ENCODE peak calls at places on chromosomes 16 and 17, in five cellular contexts. One of them, this sample, is unnamed.

GRCh38 chr16:68116256-68116853 is 31.2 kb downstream of the NFATC3 start:
- DNase-seq in stomach: no peak
- DNase-seq in H1: no peak
- DNase-seq in body of pancreas: no peak
- DNase-seq in ovary: no peak
- DNase-seq in this sample: peak

GRCh38 chr16:89538286-89538685 is 22.2 kb upstream of the RPL13 start:
- DNase-seq in stomach: no peak
- DNase-seq in H1: no peak
- DNase-seq in body of pancreas: no peak
- DNase-seq in ovary: no peak
- DNase-seq in this sample: no peak

GRCh38 chr17:68587847-68588246 is 13.3 kb downstream of the FAM20A start:
- DNase-seq in stomach: no peak
- DNase-seq in H1: no peak
- DNase-seq in body of pancreas: no peak
- DNase-seq in ovary: no peak
- DNase-seq in this sample: no peak

GRCh38 chr16:61042736-61043135 is 993.5 kb downstream of the CDH8 start:
- DNase-seq in stomach: no peak
- DNase-seq in H1: no peak
- DNase-seq in body of pancreas: no peak
- DNase-seq in ovary: no peak
- DNase-seq in this sample: no peak

GRCh38 chr16:31701734-31702133 is 171.9 kb upstream of the ZNF267 start:
- DNase-seq in stomach: no peak
- DNase-seq in H1: no peak
- DNase-seq in body of pancreas: no peak
- DNase-seq in ovary: no peak
- DNase-seq in this sample: no peak

GRCh38 chr16:4232541-4233386 is 9.1 kb downstream of the SRL start:
- DNase-seq in stomach: no peak
- DNase-seq in H1: no peak
- DNase-seq in body of pancreas: no peak
- DNase-seq in ovary: no peak
- DNase-seq in this sample: no peak

GRCh38 chr17:78847052-78847451 is 6.4 kb upstream of the USP36 start:
- DNase-seq in stomach: no peak
- DNase-seq in H1: no peak
- DNase-seq in body of pancreas: no peak
- DNase-seq in ovary: no peak
- DNase-seq in this sample: no peak

GRCh38 chr17:40450175-40450574 is 6.9 kb downstream of the IGFBP4 start:
- DNase-seq in stomach: peak
- DNase-seq in H1: peak
- DNase-seq in body of pancreas: peak
- DNase-seq in ovary: peak
- DNase-seq in this sample: peak

GRCh38 chr17:40168262-40168832 is 8.9 kb upstream of the RAPGEFL1 start:
- DNase-seq in stomach: peak
- DNase-seq in H1: peak
- DNase-seq in body of pancreas: peak
- DNase-seq in ovary: peak
- DNase-seq in this sample: peak

GRCh38 chr17:55275894-55276804 is 11.4 kb downstream of the HLF start:
- DNase-seq in stomach: no peak
- DNase-seq in H1: no peak
- DNase-seq in body of pancreas: no peak
- DNase-seq in ovary: no peak
- DNase-seq in this sample: no peak

GRCh38 chr16:3810198-3810664 is 70.3 kb downstream of the CREBBP start:
- DNase-seq in stomach: no peak
- DNase-seq in H1: no peak
- DNase-seq in body of pancreas: no peak
- DNase-seq in ovary: no peak
- DNase-seq in this sample: no peak

GRCh38 chr16:20650400-20651159 is 46.9 kb downstream of the ACSM1 start:
- DNase-seq in stomach: no peak
- DNase-seq in H1: no peak
- DNase-seq in body of pancreas: no peak
- DNase-seq in ovary: no peak
- DNase-seq in this sample: no peak

GRCh38 chr16:82983390-82983789 is 356.6 kb downstream of the CDH13 start:
- DNase-seq in stomach: no peak
- DNase-seq in H1: no peak
- DNase-seq in body of pancreas: no peak
- DNase-seq in ovary: no peak
- DNase-seq in this sample: no peak

GRCh38 chr17:8235676-8236075 is 12.2 kb downstream of the CTC1 start:
- DNase-seq in stomach: no peak
- DNase-seq in H1: no peak
- DNase-seq in body of pancreas: no peak
- DNase-seq in ovary: no peak
- DNase-seq in this sample: no peak

GRCh38 chr16:31427441-31428276 is 501 bp downstream of the COX6A2 start:
- DNase-seq in stomach: peak
- DNase-seq in H1: peak
- DNase-seq in body of pancreas: peak
- DNase-seq in ovary: peak
- DNase-seq in this sample: no peak

GRCh38 chr17:37761065-37761464 is 16.2 kb upstream of the HNF1B start:
- DNase-seq in stomach: no peak
- DNase-seq in H1: no peak
- DNase-seq in body of pancreas: no peak
- DNase-seq in ovary: no peak
- DNase-seq in this sample: no peak

GRCh38 chr17:2303278-2304188 is at the start of the genes SMG6 and SRR:
- DNase-seq in stomach: peak
- DNase-seq in H1: peak
- DNase-seq in body of pancreas: peak
- DNase-seq in ovary: peak
- DNase-seq in this sample: peak
- TF ChIP-seq CTCF in stomach: no peak
- TF ChIP-seq CTCF in H1: no peak
- TF ChIP-seq CTCF in body of pancreas: no peak
- TF ChIP-seq CTCF in ovary: no peak
- TF ChIP-seq CTCF in this sample: no peak

GRCh38 chr17:13583996-13584700 is 17.6 kb downstream of the HS3ST3A1 start:
- DNase-seq in stomach: no peak
- DNase-seq in H1: no peak
- DNase-seq in body of pancreas: no peak
- DNase-seq in ovary: no peak
- DNase-seq in this sample: no peak

GRCh38 chr17:13584701-13585080 is 17.0 kb downstream of the HS3ST3A1 start:
- DNase-seq in stomach: no peak
- DNase-seq in H1: no peak
- DNase-seq in body of pancreas: no peak
- DNase-seq in ovary: no peak
- DNase-seq in this sample: no peak

GRCh38 chr17:13589658-13590057 is 12.1 kb downstream of the HS3ST3A1 start:
- DNase-seq in stomach: no peak
- DNase-seq in H1: no peak
- DNase-seq in body of pancreas: no peak
- DNase-seq in ovary: no peak
- DNase-seq in this sample: no peak

GRCh38 chr17:13590441-13590840 is 11.3 kb downstream of the HS3ST3A1 start:
- DNase-seq in stomach: no peak
- DNase-seq in H1: no peak
- DNase-seq in body of pancreas: no peak
- DNase-seq in ovary: no peak
- DNase-seq in this sample: no peak

DNA sequence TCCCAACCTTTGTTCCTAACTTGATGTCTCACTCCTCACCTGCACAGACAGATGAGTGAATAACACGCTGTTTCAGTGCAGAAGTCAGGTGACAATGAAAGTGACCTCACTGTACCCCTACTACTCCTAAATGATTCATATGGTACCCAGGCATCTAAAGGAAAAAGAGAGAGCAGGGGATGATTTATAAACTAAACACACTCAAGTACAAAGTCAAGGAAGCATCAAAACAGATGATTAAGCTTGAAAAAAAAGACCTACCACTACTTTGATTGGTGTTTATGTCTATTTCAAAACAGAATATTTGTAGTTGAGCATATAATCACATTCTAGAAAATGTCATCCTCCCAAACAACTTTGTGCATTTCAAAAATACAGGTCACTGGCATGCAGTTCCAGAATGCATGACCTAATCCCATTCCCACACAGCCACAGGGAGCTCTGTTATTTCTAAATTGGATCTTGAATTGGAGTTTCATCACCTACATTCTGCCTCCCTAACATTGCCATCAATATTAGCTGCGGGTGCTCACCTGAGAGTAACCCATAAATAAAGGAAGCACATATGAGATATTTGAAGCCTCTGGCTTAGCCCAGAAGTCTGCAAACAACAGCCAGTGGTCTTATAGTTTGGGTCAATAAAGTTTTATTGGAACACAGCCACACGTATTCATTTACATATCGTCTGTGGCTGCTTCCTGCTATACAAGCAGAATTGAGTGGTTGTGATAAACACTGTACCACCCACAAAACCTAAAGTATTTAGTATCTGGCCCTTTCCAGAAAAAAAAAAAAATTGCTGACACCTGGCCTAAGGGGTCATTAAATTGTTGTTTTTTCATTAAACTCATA is 14.0 kb downstream of the HS3ST3A1 start:
- DNase-seq in stomach: no peak
- DNase-seq in H1: no peak
- DNase-seq in body of pancreas: no peak
- DNase-seq in ovary: no peak
- DNase-seq in this sample: no peak
- H3K27ac ChIP-seq in stomach: no peak
- H3K27ac ChIP-seq in H1: no peak
- H3K27ac ChIP-seq in body of pancreas: no peak
- H3K27ac ChIP-seq in ovary: no peak
- H3K27ac ChIP-seq in this sample: no peak

GRCh38 chr16:13935408-13935807 is 15.5 kb downstream of the ERCC4 start:
- DNase-seq in stomach: no peak
- DNase-seq in H1: peak
- DNase-seq in body of pancreas: no peak
- DNase-seq in ovary: no peak
- DNase-seq in this sample: no peak
- TF ChIP-seq CTCF in stomach: no peak
- TF ChIP-seq CTCF in H1: peak
- TF ChIP-seq CTCF in body of pancreas: peak
- TF ChIP-seq CTCF in ovary: no peak
- TF ChIP-seq CTCF in this sample: peak

DNA sequence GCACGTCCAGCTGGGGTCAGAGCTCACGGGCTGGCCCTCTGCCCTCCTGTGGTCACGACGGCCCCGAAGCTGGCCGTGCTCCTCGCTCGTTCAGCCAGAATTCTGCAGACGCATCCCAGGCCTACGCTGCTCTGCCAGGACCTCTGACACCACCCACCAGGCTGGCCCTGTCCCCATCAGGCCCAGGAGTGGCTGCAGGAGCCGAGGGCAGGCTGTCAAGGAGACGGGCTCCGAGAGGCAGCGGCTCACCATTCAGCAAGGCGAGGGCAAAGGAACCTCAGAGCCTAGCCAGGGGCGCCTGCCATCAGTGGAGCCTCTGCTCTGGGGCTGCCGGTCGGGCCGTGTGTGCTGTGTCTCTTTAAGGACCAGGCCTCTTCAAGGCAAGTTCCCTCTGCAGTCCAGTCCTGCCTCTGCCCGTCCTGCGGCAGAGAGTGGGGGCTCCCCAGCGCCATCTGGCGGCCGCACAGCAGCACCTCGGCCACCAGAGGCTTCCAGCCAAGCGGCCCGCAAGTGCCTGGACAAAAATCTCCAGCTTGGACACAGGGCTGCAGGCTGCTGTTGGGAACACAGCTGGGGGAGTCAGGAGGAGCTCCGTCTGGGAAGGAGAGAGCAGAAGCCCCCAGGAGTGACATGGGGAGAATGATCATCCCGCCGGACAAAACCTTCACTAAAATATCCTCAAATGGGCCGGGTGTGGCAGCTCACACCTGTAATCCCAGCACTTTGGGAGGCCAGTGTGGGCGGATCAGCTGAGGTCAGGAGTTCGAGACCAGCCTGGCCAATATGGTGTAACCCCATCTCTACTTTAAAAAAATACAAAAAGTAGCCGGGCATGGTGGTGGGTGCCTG is 7.4 kb upstream of the ABR start:
- DNase-seq in stomach: peak
- DNase-seq in H1: peak
- DNase-seq in body of pancreas: peak
- DNase-seq in ovary: peak
- DNase-seq in this sample: peak
- H3K27ac ChIP-seq in stomach: peak
- H3K27ac ChIP-seq in H1: no peak
- H3K27ac ChIP-seq in body of pancreas: no peak
- H3K27ac ChIP-seq in ovary: peak
- H3K27ac ChIP-seq in this sample: no peak

GRCh38 chr17:11028349-11028748 is 190.5 kb upstream of the PIRT start:
- DNase-seq in stomach: no peak
- DNase-seq in H1: no peak
- DNase-seq in body of pancreas: no peak
- DNase-seq in ovary: no peak
- DNase-seq in this sample: no peak

GRCh38 chr17:11026903-11027302 is 189.0 kb upstream of the PIRT start:
- DNase-seq in stomach: no peak
- DNase-seq in H1: no peak
- DNase-seq in body of pancreas: no peak
- DNase-seq in ovary: no peak
- DNase-seq in this sample: no peak

GRCh38 chr17:11035681-11036080 is 197.8 kb upstream of the PIRT start:
- DNase-seq in stomach: no peak
- DNase-seq in H1: no peak
- DNase-seq in body of pancreas: no peak
- DNase-seq in ovary: no peak
- DNase-seq in this sample: no peak

GRCh38 chr17:11031787-11032186 is 193.9 kb upstream of the PIRT start:
- DNase-seq in stomach: no peak
- DNase-seq in H1: peak
- DNase-seq in body of pancreas: no peak
- DNase-seq in ovary: no peak
- DNase-seq in this sample: no peak
- TF ChIP-seq CTCF in stomach: no peak
- TF ChIP-seq CTCF in H1: peak
- TF ChIP-seq CTCF in body of pancreas: no peak
- TF ChIP-seq CTCF in ovary: no peak
- TF ChIP-seq CTCF in this sample: no peak